ENCODE peak calls at places on chromosomes 5 and 9, in seven cellular contexts. N, L, A, Q, O, R and X are unnamed samples.

GRCh38 chr5:74648835-74649286 is 8.3 kb upstream of the ENC1 start:
- DNase-seq in N (no peak), L (peak), A (no peak), Q (peak), O (no peak), R (no peak), X (no peak)

GRCh38 chr5:76403963-76404693 is 1.0 kb downstream of the IQGAP2 start:
- DNase-seq in N (no peak), L (no peak), A (peak), Q (no peak), O (peak), R (peak), X (no peak)

GRCh38 chr9:91935066-91935729 is 14.8 kb downstream of the ROR2 start:
- DNase-seq in N (no peak), L (no peak), A (no peak), Q (no peak), O (peak), R (no peak), X (no peak)

GRCh38 chr9:34601883-34602570 is 9.9 kb downstream of the RPP25L start:
- DNase-seq in N (no peak), L (no peak), A (no peak), Q (no peak), O (no peak), R (no peak), X (no peak)

GRCh38 chr9:135536166-135536565 is 9.8 kb upstream of the OBP2A start:
- DNase-seq in N (peak), L (no peak), A (no peak), Q (no peak), O (no peak), R (no peak), X (no peak)

GRCh38 chr9:105921057-105921721 is 226.8 kb downstream of the TMEM38B start:
- DNase-seq in N (no peak), L (no peak), A (no peak), Q (no peak), O (no peak), R (no peak), X (no peak)

GRCh38 chr9:78023003-78023741 is 8.4 kb downstream of the GNAQ start:
- DNase-seq in N (peak), L (peak), A (no peak), Q (peak), O (no peak), R (peak), X (peak)

GRCh38 chr5:168219515-168220410 is 71.7 kb upstream of the WWC1 start:
- DNase-seq in N (peak), L (peak), A (no peak), Q (peak), O (no peak), R (peak), X (peak)

GRCh38 chr5:39100301-39100850 is 26.2 kb upstream of the RICTOR start:
- DNase-seq in N (no peak), L (no peak), A (no peak), Q (peak), O (no peak), R (no peak), X (no peak)

GRCh38 chr9:97487107-97487506 is 14.4 kb upstream of the TMOD1 start:
- DNase-seq in N (no peak), L (no peak), A (no peak), Q (peak), O (no peak), R (no peak), X (no peak)

GRCh38 chr9:132144708-132145365 is 17.0 kb upstream of the NTNG2 start:
- DNase-seq in N (no peak), L (peak), A (no peak), Q (peak), O (no peak), R (no peak), X (no peak)

GRCh38 chr9:38162332-38162985 is 93.4 kb upstream of the SHB start:
- DNase-seq in N (peak), L (no peak), A (no peak), Q (no peak), O (no peak), R (no peak), X (no peak)

GRCh38 chr5:115465416-115465815 is 79.2 kb downstream of the FEM1C start:
- DNase-seq in N (no peak), L (no peak), A (no peak), Q (peak), O (no peak), R (no peak), X (no peak)

GRCh38 chr5:143006511-143006910 is 236.3 kb downstream of the ARHGAP26 start:
- DNase-seq in N (no peak), L (no peak), A (no peak), Q (no peak), O (no peak), R (no peak), X (no peak)

GRCh38 chr9:5486988-5487387 is 23.3 kb upstream of the PDCD1LG2 start:
- DNase-seq in N (no peak), L (no peak), A (no peak), Q (no peak), O (no peak), R (no peak), X (no peak)

GRCh38 chr5:32474201-32474854 is 29.8 kb upstream of the ZFR start:
- DNase-seq in N (no peak), L (no peak), A (no peak), Q (no peak), O (no peak), R (no peak), X (peak)

GRCh38 chr5:142222235-142222880 is 102.5 kb downstream of the SPRY4 start:
- DNase-seq in N (no peak), L (peak), A (no peak), Q (no peak), O (no peak), R (no peak), X (no peak)

GRCh38 chr5:111511174-111512025 is 935 bp downstream of the STARD4 start:
- DNase-seq in N (no peak), L (peak), A (no peak), Q (peak), O (no peak), R (peak), X (no peak)

GRCh38 chr5:44862808-44863207 is 54.1 kb downstream of the MRPS30 start:
- DNase-seq in N (no peak), L (peak), A (no peak), Q (peak), O (no peak), R (no peak), X (no peak)

GRCh38 chr9:98851730-98852462 is 44.4 kb downstream of the GALNT12 start:
- DNase-seq in N (no peak), L (no peak), A (no peak), Q (peak), O (peak), R (no peak), X (no peak)

GRCh38 chr5:128631771-128632170 is 93.7 kb upstream of the FBN2 start:
- DNase-seq in N (no peak), L (no peak), A (no peak), Q (peak), O (no peak), R (no peak), X (no peak)

GRCh38 chr5:33328842-33329241 is 111.9 kb upstream of the TARS1 start:
- DNase-seq in N (no peak), L (peak), A (no peak), Q (no peak), O (no peak), R (no peak), X (no peak)

GRCh38 chr9:93010696-93011095 is 47.8 kb upstream of the SUSD3 start:
- DNase-seq in N (no peak), L (no peak), A (no peak), Q (no peak), O (no peak), R (peak), X (no peak)

GRCh38 chr9:20358201-20358600 is 264.1 kb downstream of the MLLT3 start:
- DNase-seq in N (peak), L (no peak), A (no peak), Q (peak), O (no peak), R (no peak), X (peak)

GRCh38 chr9:33498387-33498786 is 24.7 kb upstream of the NOL6 start:
- DNase-seq in N (no peak), L (peak), A (no peak), Q (peak), O (no peak), R (no peak), X (no peak)

GRCh38 chr5:140147460-140147859 is 21.7 kb downstream of the IGIP start:
- DNase-seq in N (no peak), L (no peak), A (no peak), Q (no peak), O (no peak), R (no peak), X (no peak)

GRCh38 chr5:140145818-140146522 is 20.2 kb downstream of the IGIP start:
- DNase-seq in N (no peak), L (peak), A (peak), Q (peak), O (peak), R (peak), X (no peak)

GRCh38 chr5:140143521-140144258 is 18.0 kb downstream of the IGIP start:
- DNase-seq in N (no peak), L (no peak), A (no peak), Q (no peak), O (no peak), R (no peak), X (no peak)

GRCh38 chr5:140146523-140146842 is 20.7 kb downstream of the IGIP start:
- DNase-seq in N (no peak), L (no peak), A (no peak), Q (no peak), O (no peak), R (no peak), X (no peak)

GRCh38 chr5:140145223-140145622 is 19.5 kb downstream of the IGIP start:
- DNase-seq in N (no peak), L (no peak), A (no peak), Q (no peak), O (no peak), R (no peak), X (no peak)
- H3K4me3 ChIP-seq in N (no peak), L (no peak), A (peak), Q (no peak), O (no peak), R (no peak), X (no peak)

GRCh38 chr5:11619339-11620028 is 284.8 kb downstream of the CTNND2 start:
- DNase-seq in N (no peak), L (no peak), A (no peak), Q (peak), O (no peak), R (no peak), X (no peak)
- TF ChIP-seq CTCF in N (no peak), L (no peak), A (peak), Q (no peak), O (no peak), R (no peak), X (peak)

GRCh38 chr5:140883373-140883772 is 1.4 kb downstream of the PCDHA13 start:
- DNase-seq in N (no peak), L (no peak), A (peak), Q (no peak), O (no peak), R (no peak), X (no peak)
- H3K4me3 ChIP-seq in N (no peak), L (no peak), A (no peak), Q (no peak), O (no peak), R (no peak), X (no peak)

DNA sequence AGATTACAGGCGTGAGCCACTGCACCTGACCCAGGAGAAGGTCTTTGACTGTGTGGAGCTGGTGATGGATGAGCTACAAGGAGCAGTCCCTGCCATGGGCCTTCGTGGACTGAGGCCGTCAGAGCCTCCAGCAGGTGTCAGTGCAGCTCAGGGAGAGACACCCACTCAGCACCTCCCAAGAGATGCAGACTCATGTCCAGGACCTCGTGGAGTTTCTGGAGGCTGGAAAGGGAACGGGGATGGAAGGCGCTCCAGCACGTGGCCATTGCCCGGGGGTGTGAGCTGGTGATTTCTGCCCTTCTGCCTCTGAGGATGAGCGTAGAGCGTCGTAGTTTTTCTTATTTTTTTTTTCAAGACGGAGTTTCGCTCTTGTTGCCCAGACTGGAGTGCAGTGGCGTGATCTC is 9.5 kb downstream of the TOR4A start:
- DNase-seq in N (no peak), L (peak), A (peak), Q (peak), O (no peak), R (peak), X (no peak)
- TF ChIP-seq CTCF in N (peak), L (peak), A (peak), Q (peak), O (peak), R (peak), X (peak)

GRCh38 chr5:176534640-176535039 is 2.6 kb downstream of the RNF44 start:
- DNase-seq in N (no peak), L (no peak), A (no peak), Q (no peak), O (no peak), R (peak), X (no peak)
- H3K4me3 ChIP-seq in N (no peak), L (no peak), A (peak), Q (no peak), O (no peak), R (peak), X (peak)

DNA sequence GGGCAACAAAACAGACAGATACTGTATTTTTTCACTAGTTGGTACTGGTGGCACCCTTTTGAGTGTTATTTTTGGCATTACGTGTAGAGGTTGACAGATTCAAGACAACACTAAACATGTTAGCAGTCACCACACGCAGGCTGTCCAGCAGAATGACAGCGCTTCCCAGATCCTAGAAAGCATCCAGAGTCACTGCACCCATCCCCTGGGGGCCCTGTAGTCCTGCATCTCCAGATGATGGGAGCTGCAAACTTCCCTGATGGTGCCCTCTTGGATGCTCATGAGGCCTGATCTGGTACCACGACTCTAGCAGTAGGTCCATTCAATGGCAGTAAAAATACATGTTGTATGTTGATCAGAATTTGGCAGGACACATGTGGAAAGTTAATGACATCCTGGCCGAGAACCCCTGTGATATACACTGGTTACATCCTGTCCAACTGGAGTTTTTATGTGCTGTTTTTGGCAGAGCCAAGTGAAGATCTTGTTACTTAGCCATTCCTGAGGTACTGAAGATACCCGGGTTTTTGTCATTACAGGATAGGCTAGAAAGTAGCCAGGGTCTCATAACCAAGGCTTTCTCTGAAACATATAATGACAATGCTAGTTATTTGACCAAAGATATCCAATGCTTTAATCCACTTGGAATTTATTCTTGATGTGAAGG is 1.6 kb upstream of the ABL1 start:
- DNase-seq in N (no peak), L (peak), A (no peak), Q (no peak), O (no peak), R (no peak), X (no peak)
- TF ChIP-seq CTCF in N (no peak), L (no peak), A (no peak), Q (no peak), O (no peak), R (no peak), X (no peak)

DNA sequence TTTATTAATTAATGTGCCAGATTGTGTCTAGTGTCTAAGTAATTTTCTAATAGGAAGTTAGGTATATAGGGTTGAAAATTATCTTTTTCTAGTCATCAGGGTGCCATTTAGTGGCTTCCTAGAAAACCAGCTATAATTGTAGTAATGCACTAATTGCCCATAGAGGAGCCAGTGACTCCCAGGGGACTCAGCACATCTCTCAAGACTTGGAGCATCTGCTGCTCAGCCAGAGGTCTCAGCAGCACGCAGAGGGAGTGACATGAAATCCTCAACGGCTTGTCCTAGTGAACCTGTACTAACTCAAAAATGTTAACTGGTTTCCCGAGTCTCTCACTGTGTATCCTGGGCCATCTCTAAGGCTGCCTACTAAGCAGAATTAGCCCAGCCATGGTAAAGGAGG is 78.2 kb upstream of the MAN2A1 start:
- DNase-seq in N (no peak), L (no peak), A (no peak), Q (no peak), O (no peak), R (no peak), X (no peak)
- H3K4me3 ChIP-seq in N (no peak), L (no peak), A (no peak), Q (no peak), O (no peak), R (no peak), X (no peak)

DNA sequence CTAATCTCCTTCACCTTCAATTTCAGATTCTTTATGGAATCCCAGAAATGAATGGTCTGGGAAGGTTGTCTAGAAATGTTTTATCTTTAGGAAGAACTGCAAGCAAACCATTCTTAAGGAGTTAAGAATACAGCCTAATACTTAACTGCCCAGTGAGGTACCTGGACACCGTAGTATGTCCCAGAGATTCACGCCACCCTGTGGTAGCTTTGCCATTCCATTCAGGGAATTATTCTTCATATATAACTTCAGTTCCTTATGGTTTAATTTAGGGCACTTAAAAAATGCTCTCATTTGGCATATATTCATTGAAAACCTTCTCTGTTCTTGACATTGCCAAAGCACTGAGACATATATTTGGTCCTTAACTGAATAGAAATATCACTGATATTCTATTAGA is 49.7 kb downstream of the ACTBL2 start:
- DNase-seq in N (no peak), L (peak), A (no peak), Q (peak), O (no peak), R (no peak), X (no peak)
- TF ChIP-seq CTCF in N (no peak), L (no peak), A (no peak), Q (peak), O (no peak), R (no peak), X (peak)